ENCODE peak calls at places on chromosome 12, in seven cellular contexts. P is colonic mucosa; W is heart left ventricle; H is CD8-positive, alpha-beta T cell; E is CD8-positive, alpha-beta memory T cell; K is left ventricle myocardium inferior; D is A549. O is an unnamed sample. For H3K9me3, the result is how much of the 10 kb centered on the place peaks cover.

GRCh38 chr12:13431041-13431440 is 234.5 kb downstream of the EMP1 start:
- DNase-seq in K (no peak), W (no peak), P (no peak), D (no peak), H (no peak), E (no peak), O (no peak)

GRCh38 chr12:96375841-96376249 is 24.4 kb downstream of the CDK17 start:
- DNase-seq in H (no peak), E (no peak), K (no peak), D (no peak), P (no peak), W (no peak), O (no peak)

GRCh38 chr12:56391721-56392120 is 29.1 kb upstream of the APOF start:
- DNase-seq in E (no peak), D (no peak), K (no peak), P (no peak), H (no peak), W (no peak), O (no peak)

GRCh38 chr12:100199347-100200136 is 1.1 kb upstream of the ACTR6 start:
- DNase-seq in E (peak), P (peak), H (peak), K (peak), W (peak), D (peak), O (peak)

GRCh38 chr12:91889059-91889458 is 256.6 kb downstream of the BTG1 start:
- DNase-seq in W (no peak), K (no peak), H (no peak), P (no peak), D (no peak), E (no peak), O (no peak)

GRCh38 chr12:108173160-108173559 is 44.1 kb downstream of the WSCD2 start:
- DNase-seq in D (no peak), K (no peak), E (no peak), P (no peak), W (no peak), H (no peak), O (no peak)

GRCh38 chr12:41743835-41744234 is 400.8 kb downstream of the GXYLT1 start:
- DNase-seq in D (peak), E (no peak), P (no peak), K (no peak), W (no peak), H (no peak), O (no peak)

GRCh38 chr12:66014818-66015217 is 115.7 kb downstream of the LLPH start:
- DNase-seq in K (no peak), W (no peak), E (no peak), D (peak), P (no peak), H (no peak), O (no peak)

GRCh38 chr12:95358111-95359083 is 115.6 kb upstream of the METAP2 start:
- DNase-seq in P (no peak), H (no peak), W (no peak), E (no peak), D (no peak), K (no peak), O (no peak)

GRCh38 chr12:31368666-31369361 is 42.9 kb upstream of the SINHCAF start:
- DNase-seq in K (no peak), H (no peak), P (peak), E (no peak), D (no peak), W (no peak), O (no peak)

GRCh38 chr12:26633591-26634210 is 199.3 kb downstream of the ITPR2 start:
- DNase-seq in D (no peak), K (no peak), H (no peak), P (no peak), E (no peak), W (no peak), O (no peak)

GRCh38 chr12:129064201-129064881 is 211.1 kb downstream of the GLT1D1 start:
- DNase-seq in K (no peak), P (no peak), D (no peak), W (no peak), E (no peak), H (no peak), O (no peak)

GRCh38 chr12:127169321-127170270 is 1097.4 kb upstream of the TMEM132C start:
- DNase-seq in P (no peak), H (no peak), D (no peak), E (no peak), K (no peak), W (no peak), O (no peak)

GRCh38 chr12:52411806-52412205 is 5.7 kb upstream of the KRT82 start:
- DNase-seq in P (no peak), W (no peak), E (no peak), H (no peak), K (no peak), D (no peak), O (no peak)

GRCh38 chr12:71216725-71217579 is 59.2 kb upstream of the TSPAN8 start:
- DNase-seq in P (peak), E (no peak), W (no peak), K (no peak), D (peak), H (no peak), O (no peak)

GRCh38 chr12:542290-543113 is 82.8 kb downstream of the B4GALNT3 start:
- DNase-seq in H (no peak), W (no peak), K (no peak), D (no peak), E (no peak), P (no peak), O (no peak)

GRCh38 chr12:3136641-3137267 is 59.6 kb downstream of the TSPAN9 start:
- DNase-seq in P (no peak), K (no peak), H (no peak), W (no peak), D (no peak), E (no peak), O (no peak)

GRCh38 chr12:3042826-3043225 is 34.4 kb upstream of the TSPAN9 start:
- DNase-seq in H (no peak), P (no peak), K (no peak), E (no peak), D (no peak), W (no peak), O (no peak)

GRCh38 chr12:56585098-56585497 is 45.0 kb downstream of the BAZ2A start:
- DNase-seq in W (no peak), H (no peak), D (no peak), K (no peak), E (no peak), P (no peak), O (no peak)

GRCh38 chr12:95601626-95602025 is 50.4 kb upstream of the USP44 start:
- DNase-seq in E (no peak), W (no peak), K (no peak), H (no peak), D (no peak), P (no peak), O (no peak)

GRCh38 chr12:43444940-43445564 is 107.0 kb downstream of the ADAMTS20 start:
- DNase-seq in W (peak), E (peak), P (peak), D (peak), K (no peak), H (peak), O (peak)

GRCh38 chr12:125493704-125494308 is 428.6 kb downstream of the AACS start:
- DNase-seq in K (no peak), E (no peak), W (no peak), H (no peak), P (no peak), D (no peak), O (no peak)

GRCh38 chr12:52419656-52420055 is 13.5 kb upstream of the KRT82 start:
- DNase-seq in W (no peak), E (no peak), D (no peak), P (no peak), K (no peak), H (no peak), O (no peak)

GRCh38 chr12:122641976-122642375 is 61.2 kb downstream of the HCAR2 start:
- DNase-seq in P (no peak), E (no peak), K (no peak), W (no peak), D (no peak), H (no peak), O (no peak)

GRCh38 chr12:67590122-67590795 is 58.3 kb upstream of the DYRK2 start:
- DNase-seq in P (no peak), H (peak), E (peak), D (no peak), K (no peak), W (no peak), O (no peak)

GRCh38 chr12:4562034-4562657 is at the start of gene DYRK4:
- DNase-seq in W (peak), E (no peak), D (no peak), K (peak), H (no peak), P (peak), O (no peak)

GRCh38 chr12:1670815-1671268 is 20.0 kb upstream of the ADIPOR2 start:
- DNase-seq in K (no peak), E (no peak), P (peak), W (no peak), H (no peak), D (no peak), O (no peak)

GRCh38 chr12:69266045-69266635 is 26.8 kb downstream of the CPSF6 start:
- DNase-seq in D (no peak), K (no peak), H (no peak), E (no peak), P (no peak), W (no peak), O (no peak)

GRCh38 chr12:81670759-81671158 is 88.4 kb downstream of the PPFIA2 start:
- DNase-seq in E (no peak), K (no peak), H (no peak), W (no peak), D (no peak), P (no peak), O (no peak)

GRCh38 chr12:45612044-45612794 is 117.3 kb upstream of the ARID2 start:
- DNase-seq in W (no peak), H (no peak), E (no peak), P (no peak), D (no peak), K (no peak), O (peak)

GRCh38 chr12:10331642-10332239 is 24.1 kb downstream of the KLRD1 start:
- DNase-seq in W (no peak), H (no peak), D (peak), P (no peak), K (no peak), E (peak), O (no peak)

GRCh38 chr12:108568653-108569154 is 6.3 kb downstream of the ISCU start:
- DNase-seq in P (peak), E (peak), H (peak), D (no peak), W (no peak), K (no peak), O (peak)

GRCh38 chr12:92208613-92209121 is 63.0 kb upstream of the BTG1 start:
- DNase-seq in D (peak), E (peak), H (peak), K (no peak), P (peak), W (no peak), O (no peak)

GRCh38 chr12:68240975-68241374 is 12.4 kb downstream of the IL22 start:
- DNase-seq in D (no peak), H (peak), W (no peak), P (no peak), E (peak), K (no peak), O (peak)

GRCh38 chr12:3084742-3085141 is 7.6 kb downstream of the TSPAN9 start:
- DNase-seq in D (no peak), E (no peak), H (no peak), P (no peak), W (peak), K (peak), O (no peak)

GRCh38 chr12:121628536-121628935 is 2.2 kb downstream of the ORAI1 start:
- DNase-seq in W (no peak), P (no peak), H (no peak), D (no peak), E (no peak), K (no peak), O (peak)
- H3K27ac ChIP-seq in W (no peak), P (peak), H (peak), D (peak), E (peak), K (no peak), O (peak)

GRCh38 chr12:12265571-12266388 is 1.1 kb downstream of the LRP6 start:
- DNase-seq in E (peak), P (peak), H (peak), W (peak), K (no peak), D (peak), O (peak)
- H3K9me3 ChIP-seq in E (under half), P (under half), H (under half), W (under half), K (under half), D (under half), O (under half)

GRCh38 chr12:51329742-51330141 is 5.8 kb upstream of the BIN2 start:
- DNase-seq in P (no peak), E (peak), K (no peak), D (no peak), W (no peak), H (no peak), O (no peak)
- H3K27ac ChIP-seq in P (no peak), E (peak), K (no peak), D (no peak), W (no peak), H (peak), O (peak)

GRCh38 chr12:131135311-131135785 is 181.6 kb downstream of the ADGRD1 start:
- DNase-seq in E (no peak), H (no peak), W (no peak), P (no peak), K (no peak), D (no peak), O (no peak)

GRCh38 chr12:131137009-131137835 is 183.5 kb downstream of the ADGRD1 start:
- DNase-seq in P (no peak), H (no peak), E (no peak), D (no peak), W (no peak), K (no peak), O (no peak)

GRCh38 chr12:131135786-131136538 is 182.3 kb downstream of the ADGRD1 start:
- DNase-seq in E (no peak), D (no peak), W (no peak), K (no peak), P (no peak), H (no peak), O (no peak)

GRCh38 chr12:131137836-131138637 is 184.3 kb downstream of the ADGRD1 start:
- DNase-seq in E (no peak), H (no peak), D (peak), P (no peak), K (no peak), W (no peak), O (no peak)

DNA sequence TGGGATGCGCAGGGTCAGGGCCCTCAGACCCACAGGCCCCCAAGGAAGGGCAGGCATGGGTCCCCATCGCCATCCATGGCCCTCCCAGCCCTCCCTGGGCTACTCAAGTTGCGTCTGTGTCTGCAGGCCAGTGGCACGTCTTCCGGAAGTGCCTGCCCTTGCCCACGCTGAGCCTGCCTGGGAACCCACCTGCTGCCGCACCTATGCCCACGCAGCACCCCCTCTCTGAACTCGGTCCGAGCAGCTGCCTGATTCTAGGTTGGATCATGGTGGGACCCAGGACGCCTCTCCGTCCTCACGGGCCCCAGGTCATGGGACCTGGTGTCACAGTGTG is 182.8 kb downstream of the ADGRD1 start:
- DNase-seq in P (no peak), E (no peak), K (no peak), W (no peak), H (no peak), D (no peak), O (no peak)
- H3K9me3 ChIP-seq in P (under half), E (under half), K (under half), W (under half), H (under half), D (under half), O (under half)

GRCh38 chr12:6700646-6701051 is at the start of gene PIANP:
- DNase-seq in W (peak), P (no peak), H (peak), E (peak), D (no peak), K (peak), O (peak)
- H3K27ac ChIP-seq in W (no peak), P (no peak), H (no peak), E (no peak), D (peak), K (no peak), O (no peak)

GRCh38 chr12:38160318-38161122 is 156.1 kb upstream of the ALG10B start:
- DNase-seq in D (no peak), H (no peak), W (no peak), E (no peak), P (no peak), K (no peak), O (no peak)
- H3K9me3 ChIP-seq in D (under half), H (under half), W (under half), E (under half), P (under half), K (under half), O (under half)

O was measured in CD4-positive, CD25-positive, alpha-beta regulatory T cell.